ENCODE peak calls at places on chromosome 12, in eight cellular contexts. One of them, this sample, is unnamed.

GRCh38 chr12:108633534-108634224 is at the start of gene SELPLG:
- DNase-seq in transverse colon: peak
- DNase-seq in effector CD4-positive, alpha-beta T cell: peak
- DNase-seq in EL: no peak
- DNase-seq in mesenchymal stem cell: no peak
- DNase-seq in HEK293T: no peak
- DNase-seq in left colon: peak
- DNase-seq in activated naive CD4-positive, alpha-beta T cell treated with anti-CD3 and anti-CD28 coated beads, Interleukin-2, amount 10 ng/mL, durations not matched to agents 7 days and 5 days: peak
- DNase-seq in this sample: no peak

GRCh38 chr12:95624544-95624943 is 73.3 kb upstream of the USP44 start:
- DNase-seq in left colon: no peak
- DNase-seq in effector CD4-positive, alpha-beta T cell: no peak
- DNase-seq in EL: no peak
- DNase-seq in HEK293T: no peak
- DNase-seq in activated naive CD4-positive, alpha-beta T cell treated with anti-CD3 and anti-CD28 coated beads, Interleukin-2, amount 10 ng/mL, durations not matched to agents 7 days and 5 days: no peak
- DNase-seq in transverse colon: no peak
- DNase-seq in mesenchymal stem cell: no peak
- DNase-seq in this sample: no peak

GRCh38 chr12:11798856-11799530 is 149.5 kb downstream of the ETV6 start:
- DNase-seq in left colon: no peak
- DNase-seq in mesenchymal stem cell: peak
- DNase-seq in EL: peak
- DNase-seq in transverse colon: no peak
- DNase-seq in effector CD4-positive, alpha-beta T cell: no peak
- DNase-seq in HEK293T: no peak
- DNase-seq in activated naive CD4-positive, alpha-beta T cell treated with anti-CD3 and anti-CD28 coated beads, Interleukin-2, amount 10 ng/mL, durations not matched to agents 7 days and 5 days: no peak
- DNase-seq in this sample: no peak

GRCh38 chr12:47504775-47505446 is 200.9 kb downstream of the RPAP3 start:
- DNase-seq in left colon: no peak
- DNase-seq in HEK293T: no peak
- DNase-seq in activated naive CD4-positive, alpha-beta T cell treated with anti-CD3 and anti-CD28 coated beads, Interleukin-2, amount 10 ng/mL, durations not matched to agents 7 days and 5 days: no peak
- DNase-seq in EL: peak
- DNase-seq in mesenchymal stem cell: peak
- DNase-seq in effector CD4-positive, alpha-beta T cell: no peak
- DNase-seq in transverse colon: no peak
- DNase-seq in this sample: no peak

GRCh38 chr12:119715268-119715620 is 47.3 kb downstream of the PRKAB1 start:
- DNase-seq in activated naive CD4-positive, alpha-beta T cell treated with anti-CD3 and anti-CD28 coated beads, Interleukin-2, amount 10 ng/mL, durations not matched to agents 7 days and 5 days: no peak
- DNase-seq in transverse colon: no peak
- DNase-seq in HEK293T: no peak
- DNase-seq in left colon: no peak
- DNase-seq in EL: peak
- DNase-seq in mesenchymal stem cell: peak
- DNase-seq in effector CD4-positive, alpha-beta T cell: no peak
- DNase-seq in this sample: no peak

GRCh38 chr12:71654200-71654599 is 9.4 kb downstream of the ZFC3H1 start:
- DNase-seq in HEK293T: no peak
- DNase-seq in mesenchymal stem cell: no peak
- DNase-seq in activated naive CD4-positive, alpha-beta T cell treated with anti-CD3 and anti-CD28 coated beads, Interleukin-2, amount 10 ng/mL, durations not matched to agents 7 days and 5 days: no peak
- DNase-seq in EL: no peak
- DNase-seq in transverse colon: no peak
- DNase-seq in left colon: no peak
- DNase-seq in effector CD4-positive, alpha-beta T cell: no peak
- DNase-seq in this sample: no peak

GRCh38 chr12:116693259-116694227 is 44.3 kb downstream of the SPRING1 start:
- DNase-seq in activated naive CD4-positive, alpha-beta T cell treated with anti-CD3 and anti-CD28 coated beads, Interleukin-2, amount 10 ng/mL, durations not matched to agents 7 days and 5 days: no peak
- DNase-seq in left colon: peak
- DNase-seq in mesenchymal stem cell: no peak
- DNase-seq in transverse colon: peak
- DNase-seq in effector CD4-positive, alpha-beta T cell: no peak
- DNase-seq in EL: no peak
- DNase-seq in HEK293T: no peak
- DNase-seq in this sample: no peak

GRCh38 chr12:51183816-51184215 is 10.9 kb upstream of the TFCP2 start:
- DNase-seq in mesenchymal stem cell: peak
- DNase-seq in EL: peak
- DNase-seq in transverse colon: peak
- DNase-seq in activated naive CD4-positive, alpha-beta T cell treated with anti-CD3 and anti-CD28 coated beads, Interleukin-2, amount 10 ng/mL, durations not matched to agents 7 days and 5 days: no peak
- DNase-seq in left colon: peak
- DNase-seq in HEK293T: peak
- DNase-seq in effector CD4-positive, alpha-beta T cell: no peak
- DNase-seq in this sample: peak

GRCh38 chr12:56723889-56724659 is 1.0 kb downstream of the NACA start:
- DNase-seq in effector CD4-positive, alpha-beta T cell: no peak
- DNase-seq in EL: peak
- DNase-seq in HEK293T: no peak
- DNase-seq in mesenchymal stem cell: peak
- DNase-seq in left colon: peak
- DNase-seq in activated naive CD4-positive, alpha-beta T cell treated with anti-CD3 and anti-CD28 coated beads, Interleukin-2, amount 10 ng/mL, durations not matched to agents 7 days and 5 days: no peak
- DNase-seq in transverse colon: peak
- DNase-seq in this sample: peak

GRCh38 chr12:131803995-131804521 is 24.1 kb upstream of the MMP17 start:
- DNase-seq in EL: peak
- DNase-seq in left colon: peak
- DNase-seq in mesenchymal stem cell: no peak
- DNase-seq in HEK293T: no peak
- DNase-seq in activated naive CD4-positive, alpha-beta T cell treated with anti-CD3 and anti-CD28 coated beads, Interleukin-2, amount 10 ng/mL, durations not matched to agents 7 days and 5 days: no peak
- DNase-seq in transverse colon: peak
- DNase-seq in effector CD4-positive, alpha-beta T cell: no peak
- DNase-seq in this sample: no peak

GRCh38 chr12:51926064-51926632 is 18.8 kb downstream of the ACVRL1 start:
- DNase-seq in activated naive CD4-positive, alpha-beta T cell treated with anti-CD3 and anti-CD28 coated beads, Interleukin-2, amount 10 ng/mL, durations not matched to agents 7 days and 5 days: no peak
- DNase-seq in effector CD4-positive, alpha-beta T cell: no peak
- DNase-seq in EL: no peak
- DNase-seq in left colon: no peak
- DNase-seq in transverse colon: no peak
- DNase-seq in HEK293T: no peak
- DNase-seq in mesenchymal stem cell: peak
- DNase-seq in this sample: no peak

GRCh38 chr12:121632069-121632970 is 6.0 kb downstream of the ORAI1 start:
- DNase-seq in effector CD4-positive, alpha-beta T cell: no peak
- DNase-seq in EL: no peak
- DNase-seq in left colon: no peak
- DNase-seq in mesenchymal stem cell: peak
- DNase-seq in activated naive CD4-positive, alpha-beta T cell treated with anti-CD3 and anti-CD28 coated beads, Interleukin-2, amount 10 ng/mL, durations not matched to agents 7 days and 5 days: no peak
- DNase-seq in transverse colon: no peak
- DNase-seq in HEK293T: no peak
- DNase-seq in this sample: no peak

This sample was measured in occipital lobe.